ENCODE peak calls at places on chromosomes 5 and 9, in eight cellular contexts. H is HCT116, W is mammary epithelial cell, D is SK-N-SH, T is hepatocyte, O is neural progenitor cell, M is GM23248, U is PC-3. Y is an unnamed sample. For H4K20me1, the result is how much of the 10 kb centered on the place peaks cover.

GRCh38 chr5:132103969-132104391 is 30.4 kb downstream of the CSF2 start:
- DNase-seq in W (peak), D (no peak), O (no peak), U (no peak), M (peak), T (no peak), H (no peak), Y (no peak)

GRCh38 chr9:114226289-114227055 is 71.1 kb downstream of the COL27A1 start:
- DNase-seq in T (no peak), W (no peak), U (no peak), H (no peak), M (no peak), O (no peak), D (no peak), Y (no peak)

GRCh38 chr9:37202091-37202490 is 81.7 kb downstream of the ZCCHC7 start:
- DNase-seq in O (no peak), M (no peak), W (no peak), T (no peak), D (no peak), U (no peak), H (no peak), Y (no peak)

GRCh38 chr5:155260798-155261197 is 247.2 kb downstream of the KIF4B start:
- DNase-seq in O (peak), M (no peak), U (no peak), H (peak), T (peak), D (peak), W (no peak), Y (no peak)

GRCh38 chr5:107669543-107670027 is 1.2 kb downstream of the EFNA5 start:
- DNase-seq in O (peak), M (peak), D (peak), T (peak), H (no peak), U (peak), W (peak), Y (peak)

GRCh38 chr9:131635285-131635684 is 90.0 kb downstream of the PRRT1B start:
- DNase-seq in M (peak), U (peak), O (peak), H (peak), W (peak), T (peak), D (no peak), Y (peak)

GRCh38 chr9:106976772-106977171 is 113.8 kb downstream of the ZNF462 start:
- DNase-seq in W (no peak), U (no peak), M (no peak), O (no peak), H (no peak), T (no peak), D (no peak), Y (no peak)

GRCh38 chr5:128749584-128749983 is 211.5 kb upstream of the FBN2 start:
- DNase-seq in M (no peak), W (no peak), H (no peak), U (no peak), T (no peak), D (no peak), O (peak), Y (no peak)

GRCh38 chr5:36874465-36874864 is 2.1 kb upstream of the NIPBL start:
- DNase-seq in O (peak), M (peak), U (no peak), D (peak), W (peak), T (no peak), H (no peak), Y (peak)

GRCh38 chr9:17793713-17794622 is 215.1 kb downstream of the SH3GL2 start:
- DNase-seq in U (peak), O (peak), T (peak), D (no peak), M (peak), H (peak), W (peak), Y (peak)

GRCh38 chr9:129665814-129666511 is 516 bp downstream of the PRRX2 start:
- DNase-seq in T (no peak), D (peak), M (peak), W (no peak), H (no peak), U (no peak), O (peak), Y (peak)

GRCh38 chr5:14739538-14739937 is 75.0 kb downstream of the OTULIN start:
- DNase-seq in H (no peak), M (peak), D (no peak), T (no peak), W (peak), O (no peak), U (peak), Y (peak)

GRCh38 chr9:128920381-128921058 is at the start of gene PHYHD1:
- DNase-seq in M (peak), T (no peak), D (no peak), W (no peak), O (no peak), U (peak), H (no peak), Y (peak)

GRCh38 chr9:137150485-137151060 is 11.6 kb downstream of the GRIN1 start:
- DNase-seq in M (no peak), W (peak), U (peak), D (no peak), O (no peak), T (no peak), H (peak), Y (no peak)

GRCh38 chr9:27292646-27293045 is 4.3 kb downstream of the EQTN start:
- DNase-seq in H (no peak), T (peak), M (peak), D (peak), U (no peak), W (no peak), O (peak), Y (no peak)

GRCh38 chr5:124580925-124581821 is 165.3 kb downstream of the ZNF608 start:
- DNase-seq in O (peak), H (no peak), T (peak), D (peak), M (no peak), U (no peak), W (peak), Y (no peak)

GRCh38 chr9:5832093-5832542 is 799 bp downstream of the ERMP1 start:
- DNase-seq in D (no peak), W (no peak), M (peak), O (no peak), H (no peak), U (no peak), T (peak), Y (no peak)

GRCh38 chr5:88108490-88109279 is 160.0 kb downstream of the TMEM161B start:
- DNase-seq in W (no peak), T (no peak), U (peak), D (no peak), O (no peak), M (no peak), H (no peak), Y (no peak)

GRCh38 chr9:137355445-137356365 is 53.6 kb upstream of the NRARP start:
- DNase-seq in H (no peak), M (no peak), T (no peak), W (no peak), U (no peak), D (no peak), O (no peak), Y (peak)

GRCh38 chr9:75414367-75415160 is 326.2 kb downstream of the OSTF1 start:
- DNase-seq in W (no peak), O (no peak), U (no peak), D (no peak), H (no peak), T (peak), M (no peak), Y (no peak)

GRCh38 chr9:137740311-137740710 is 121.5 kb downstream of the EHMT1 start:
- DNase-seq in O (no peak), W (no peak), H (no peak), D (peak), M (peak), U (no peak), T (peak), Y (no peak)

GRCh38 chr5:90297045-90297764 is 112.4 kb downstream of the CETN3 start:
- DNase-seq in W (no peak), U (no peak), D (no peak), T (no peak), O (peak), H (no peak), M (no peak), Y (no peak)

GRCh38 chr9:109010676-109011655 is 2.3 kb downstream of the CTNNAL1 start:
- DNase-seq in M (peak), D (no peak), W (peak), T (peak), O (no peak), H (peak), U (peak), Y (peak)

GRCh38 chr5:132271251-132272246 is 14.1 kb downstream of the PDLIM4 start:
- DNase-seq in M (no peak), D (no peak), O (no peak), U (no peak), W (no peak), H (no peak), T (no peak), Y (peak)

GRCh38 chr5:112933651-112934365 is 11.8 kb upstream of the REEP5 start:
- DNase-seq in T (no peak), D (no peak), W (peak), H (no peak), M (peak), O (no peak), U (peak), Y (peak)

GRCh38 chr5:77990020-77990419 is 213.9 kb upstream of the TBCA start:
- DNase-seq in M (no peak), D (peak), T (no peak), O (peak), W (no peak), U (no peak), H (no peak), Y (no peak)

GRCh38 chr9:112487008-112487798 is 576 bp downstream of the KIAA1958 start:
- DNase-seq in O (peak), H (peak), U (peak), D (peak), M (peak), W (peak), T (peak), Y (peak)

GRCh38 chr9:112484607-112485006 is 2.0 kb upstream of the KIAA1958 start:
- DNase-seq in M (no peak), H (no peak), W (no peak), D (no peak), U (no peak), O (no peak), T (no peak), Y (no peak)

GRCh38 chr9:112487799-112488345 is 1.2 kb downstream of the KIAA1958 start:
- DNase-seq in T (peak), M (peak), H (no peak), W (peak), D (peak), O (peak), U (peak), Y (peak)

GRCh38 chr9:112486221-112487007 is at the start of gene KIAA1958:
- DNase-seq in W (peak), U (peak), H (peak), T (peak), O (peak), D (peak), M (peak), Y (peak)

DNA sequence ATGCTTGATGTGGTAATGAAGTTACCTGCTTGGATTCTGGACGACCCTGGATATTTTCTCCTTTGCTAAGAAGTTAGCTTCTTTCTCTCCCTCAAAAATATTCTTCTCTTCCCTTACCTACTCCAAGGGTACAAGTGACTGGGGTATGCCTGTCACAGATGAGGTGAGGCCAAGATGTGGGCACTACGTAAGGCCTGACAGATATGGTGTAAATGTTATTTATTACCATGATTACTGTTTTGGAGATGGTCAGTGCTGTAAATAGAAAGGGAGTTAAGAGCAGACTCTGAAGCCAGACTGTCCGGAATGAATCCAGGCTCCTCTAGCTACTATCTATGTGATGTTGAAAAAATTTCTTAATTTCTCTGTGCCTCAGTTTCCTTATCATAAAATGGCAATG is 1.1 kb upstream of the KIAA1958 start:
- DNase-seq in M (no peak), U (no peak), W (no peak), D (no peak), H (no peak), T (no peak), O (no peak), Y (peak)
- H3K4me3 ChIP-seq in M (no peak), U (peak), W (no peak), D (peak), H (peak), T (peak), O (peak), Y (no peak)

DNA sequence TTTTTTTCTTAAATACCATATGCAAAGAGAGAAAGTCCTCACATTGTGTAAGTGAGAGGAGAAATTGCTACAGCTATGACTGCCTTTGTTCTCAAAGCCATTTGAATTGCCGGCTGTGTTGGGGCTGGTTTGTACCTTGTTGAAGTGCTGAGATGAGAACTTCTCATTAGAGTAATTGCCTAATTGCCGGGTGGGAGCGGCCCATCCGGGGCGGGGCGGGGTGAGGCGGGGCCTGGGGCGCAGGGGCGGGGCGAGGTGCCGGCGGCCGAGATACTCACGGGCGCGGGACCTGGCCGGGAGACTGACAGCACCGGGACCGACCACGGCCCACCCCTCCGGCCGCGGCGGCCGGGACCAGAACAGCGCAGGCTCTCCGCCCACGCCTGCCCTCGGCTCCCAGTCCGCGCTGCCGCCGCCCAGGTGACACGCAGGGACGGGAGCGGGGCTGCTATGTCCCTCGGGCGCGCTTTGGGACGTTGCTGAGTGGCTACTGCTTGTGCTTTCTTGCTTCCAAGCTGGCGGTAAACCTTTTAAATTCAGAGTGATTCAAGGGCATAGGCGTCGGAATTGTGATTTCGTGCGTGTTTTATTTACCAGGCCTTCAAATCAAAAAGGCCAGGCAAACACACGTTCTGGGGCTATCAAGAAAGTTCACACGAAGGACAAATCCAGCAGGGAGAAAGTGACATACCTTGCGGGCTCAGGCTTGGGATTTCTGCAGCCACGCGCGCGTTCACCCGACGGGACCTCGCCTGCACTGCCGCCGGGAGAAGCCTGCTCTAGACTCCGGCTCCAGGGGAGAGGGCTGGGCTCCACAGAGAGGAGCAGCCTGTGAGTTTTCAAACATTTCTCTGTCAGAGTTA is 269.1 kb downstream of the FANCC start:
- DNase-seq in T (peak), O (peak), U (peak), H (no peak), M (peak), W (peak), D (peak), Y (peak)
- H4K20me1 ChIP-seq in T (under half), O (half or more), U (under half), H (under half), M (under half), W (under half), D (half or more), Y (half or more)

GRCh38 chr9:16732546-16732945 is 137.9 kb downstream of the BNC2 start:
- DNase-seq in W (no peak), D (no peak), H (no peak), M (no peak), U (no peak), O (no peak), T (no peak), Y (no peak)

GRCh38 chr9:16728128-16728505 is 142.4 kb downstream of the BNC2 start:
- DNase-seq in T (no peak), O (no peak), W (no peak), D (no peak), M (peak), U (peak), H (no peak), Y (no peak)

GRCh38 chr9:16727452-16728127 is 142.9 kb downstream of the BNC2 start:
- DNase-seq in W (no peak), O (no peak), M (peak), U (no peak), D (no peak), H (no peak), T (no peak), Y (peak)

GRCh38 chr9:16729656-16730055 is 140.8 kb downstream of the BNC2 start:
- DNase-seq in H (no peak), W (no peak), M (no peak), O (peak), U (no peak), D (no peak), T (no peak), Y (no peak)

GRCh38 chr9:16730162-16730561 is 140.3 kb downstream of the BNC2 start:
- DNase-seq in W (no peak), O (no peak), H (no peak), T (no peak), D (no peak), M (no peak), U (no peak), Y (no peak)
- H3K4me3 ChIP-seq in W (no peak), O (no peak), H (no peak), T (no peak), D (no peak), M (no peak), U (no peak), Y (no peak)

DNA sequence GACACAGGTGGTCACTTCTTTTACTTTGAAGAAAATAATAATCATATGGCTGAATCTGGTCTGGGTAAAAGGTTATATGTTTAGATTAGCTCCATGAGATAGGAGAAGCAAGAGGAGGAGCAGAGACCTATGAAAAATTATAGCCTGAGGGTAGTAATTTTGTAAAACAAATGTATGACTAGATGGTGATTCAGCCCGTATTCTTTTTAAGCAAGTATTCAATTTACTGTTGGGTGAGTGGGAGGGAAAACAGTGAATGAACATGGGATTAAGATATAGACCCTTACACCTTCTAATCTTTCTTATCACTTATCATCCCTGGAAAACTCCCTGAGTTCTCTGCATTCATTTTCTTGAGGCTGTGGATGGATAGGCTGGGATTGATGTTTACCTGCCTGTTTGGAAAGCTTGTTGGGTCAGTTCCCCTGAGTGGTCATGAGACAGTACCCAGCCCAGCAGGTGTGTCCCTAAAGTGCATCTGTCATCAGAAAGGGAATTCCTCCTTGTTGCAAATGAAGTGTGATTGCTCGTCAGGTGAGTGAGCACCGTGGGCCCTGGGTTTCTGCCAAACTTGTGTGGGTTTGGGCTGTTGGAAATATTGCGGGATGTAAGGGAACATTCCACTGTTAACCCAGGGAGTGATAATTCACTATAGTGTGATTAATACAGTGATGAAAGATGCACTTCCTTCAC is 101.2 kb upstream of the GDNF start:
- DNase-seq in M (peak), U (peak), T (no peak), H (no peak), W (peak), D (no peak), O (no peak), Y (no peak)
- H4K20me1 ChIP-seq in M (under half), U (under half), T (under half), H (under half), W (under half), D (under half), O (under half), Y (under half)

Y was measured in osteoblast.